ENCODE peak calls at places on chromosomes 3 and 15, in ten cellular contexts. One of them, this sample, is unnamed.

GRCh38 chr15:26087395-26087794 is 224.3 kb upstream of the ATP10A start:
- DNase-seq in HFF-Myc: no peak
- DNase-seq in fibroblast of pulmonary artery: peak; percentile 3
- DNase-seq in uterus: no peak
- DNase-seq in astrocyte of the spinal cord: no peak
- DNase-seq in ovary: no peak
- DNase-seq in cardiac muscle cell: no peak
- DNase-seq in IMR-90: peak; percentile 44
- DNase-seq in A549: no peak
- DNase-seq in psoas muscle: no peak
- DNase-seq in this sample: peak; percentile 31

GRCh38 chr3:49998326-49998725 is 58.4 kb downstream of the RBM6 start:
- DNase-seq in HFF-Myc: peak; percentile 50
- DNase-seq in ovary: no peak
- DNase-seq in IMR-90: peak; percentile 72
- DNase-seq in psoas muscle: no peak
- DNase-seq in A549: no peak
- DNase-seq in fibroblast of pulmonary artery: peak; percentile 40
- DNase-seq in uterus: no peak
- DNase-seq in astrocyte of the spinal cord: peak; percentile 62
- DNase-seq in cardiac muscle cell: peak; percentile 22
- DNase-seq in this sample: peak; percentile 11

GRCh38 chr3:4322635-4323034 is 19.5 kb downstream of the SETMAR start:
- DNase-seq in A549: no peak
- DNase-seq in psoas muscle: no peak
- DNase-seq in cardiac muscle cell: peak; percentile 97
- DNase-seq in fibroblast of pulmonary artery: peak; percentile 98
- DNase-seq in HFF-Myc: peak; percentile 71
- DNase-seq in uterus: no peak
- DNase-seq in IMR-90: peak; percentile 81
- DNase-seq in astrocyte of the spinal cord: peak; percentile 53
- DNase-seq in ovary: no peak
- DNase-seq in this sample: peak; percentile 27

GRCh38 chr15:57340673-57341259 is 35.5 kb upstream of the CGNL1 start:
- DNase-seq in cardiac muscle cell: peak; percentile 76
- DNase-seq in astrocyte of the spinal cord: peak; percentile 72
- DNase-seq in fibroblast of pulmonary artery: peak; percentile 83
- DNase-seq in IMR-90: peak; percentile 65
- DNase-seq in ovary: peak; percentile 40
- DNase-seq in psoas muscle: no peak
- DNase-seq in HFF-Myc: no peak
- DNase-seq in A549: peak; percentile 50
- DNase-seq in uterus: peak; percentile 43
- DNase-seq in this sample: no peak

GRCh38 chr3:176663819-176664218 is 533.5 kb downstream of the TBL1XR1 start:
- DNase-seq in psoas muscle: no peak
- DNase-seq in uterus: no peak
- DNase-seq in IMR-90: peak; percentile 66
- DNase-seq in HFF-Myc: peak; percentile 26
- DNase-seq in A549: peak; percentile 1
- DNase-seq in cardiac muscle cell: peak; percentile 87
- DNase-seq in fibroblast of pulmonary artery: peak; percentile 87
- DNase-seq in astrocyte of the spinal cord: peak; percentile 68
- DNase-seq in ovary: no peak
- DNase-seq in this sample: peak; percentile 10

GRCh38 chr3:179615458-179616173 is 11.0 kb downstream of the NDUFB5 start:
- DNase-seq in cardiac muscle cell: peak; percentile 58
- DNase-seq in ovary: no peak
- DNase-seq in IMR-90: peak; percentile 10
- DNase-seq in astrocyte of the spinal cord: no peak
- DNase-seq in fibroblast of pulmonary artery: peak; percentile 68
- DNase-seq in A549: no peak
- DNase-seq in psoas muscle: no peak
- DNase-seq in uterus: no peak
- DNase-seq in HFF-Myc: no peak
- DNase-seq in this sample: no peak

GRCh38 chr3:100523050-100523760 is 30.8 kb downstream of the TMEM45A start:
- DNase-seq in IMR-90: no peak
- DNase-seq in A549: no peak
- DNase-seq in fibroblast of pulmonary artery: no peak
- DNase-seq in ovary: no peak
- DNase-seq in HFF-Myc: no peak
- DNase-seq in uterus: no peak
- DNase-seq in psoas muscle: no peak
- DNase-seq in astrocyte of the spinal cord: no peak
- DNase-seq in cardiac muscle cell: no peak
- DNase-seq in this sample: no peak

GRCh38 chr15:95025924-95026728 is 794.8 kb downstream of the MCTP2 start:
- DNase-seq in psoas muscle: peak; percentile 18
- DNase-seq in A549: peak; percentile 6
- DNase-seq in IMR-90: peak; percentile 61
- DNase-seq in HFF-Myc: peak; percentile 46
- DNase-seq in astrocyte of the spinal cord: peak; percentile 75
- DNase-seq in fibroblast of pulmonary artery: peak; percentile 79
- DNase-seq in ovary: peak; percentile 11
- DNase-seq in uterus: peak; percentile 40
- DNase-seq in cardiac muscle cell: peak; percentile 77
- DNase-seq in this sample: no peak

GRCh38 chr3:66763294-66763693 is 234.8 kb upstream of the KBTBD8 start:
- DNase-seq in astrocyte of the spinal cord: peak; percentile 7
- DNase-seq in A549: no peak
- DNase-seq in HFF-Myc: no peak
- DNase-seq in IMR-90: peak; percentile 90
- DNase-seq in ovary: no peak
- DNase-seq in psoas muscle: no peak
- DNase-seq in cardiac muscle cell: peak; percentile 31
- DNase-seq in fibroblast of pulmonary artery: peak; percentile 84
- DNase-seq in uterus: no peak
- DNase-seq in this sample: no peak

GRCh38 chr3:179967622-179968021 is 69.1 kb downstream of the PEX5L start:
- DNase-seq in IMR-90: peak; percentile 0
- DNase-seq in uterus: no peak
- DNase-seq in cardiac muscle cell: no peak
- DNase-seq in A549: no peak
- DNase-seq in astrocyte of the spinal cord: peak; percentile 59
- DNase-seq in ovary: no peak
- DNase-seq in fibroblast of pulmonary artery: peak; percentile 2
- DNase-seq in HFF-Myc: no peak
- DNase-seq in psoas muscle: no peak
- DNase-seq in this sample: no peak

GRCh38 chr3:190183121-190183520 is 62.4 kb upstream of the P3H2 start:
- DNase-seq in uterus: no peak
- DNase-seq in IMR-90: peak; percentile 98
- DNase-seq in A549: peak; percentile 44
- DNase-seq in astrocyte of the spinal cord: peak; percentile 96
- DNase-seq in ovary: no peak
- DNase-seq in psoas muscle: no peak
- DNase-seq in HFF-Myc: peak; percentile 86
- DNase-seq in cardiac muscle cell: peak; percentile 87
- DNase-seq in fibroblast of pulmonary artery: peak; percentile 86
- DNase-seq in this sample: peak; percentile 93

GRCh38 chr15:98799991-98800390 is 151.7 kb downstream of the IGF1R start:
- DNase-seq in ovary: no peak
- DNase-seq in HFF-Myc: no peak
- DNase-seq in astrocyte of the spinal cord: peak; percentile 46
- DNase-seq in uterus: no peak
- DNase-seq in fibroblast of pulmonary artery: peak; percentile 11
- DNase-seq in IMR-90: no peak
- DNase-seq in psoas muscle: no peak
- DNase-seq in cardiac muscle cell: peak; percentile 35
- DNase-seq in A549: no peak
- DNase-seq in this sample: no peak

GRCh38 chr15:98799461-98799971 is 151.2 kb downstream of the IGF1R start:
- DNase-seq in psoas muscle: no peak
- DNase-seq in fibroblast of pulmonary artery: peak; percentile 26
- DNase-seq in IMR-90: peak; percentile 8
- DNase-seq in HFF-Myc: no peak
- DNase-seq in cardiac muscle cell: peak; percentile 26
- DNase-seq in ovary: no peak
- DNase-seq in uterus: no peak
- DNase-seq in astrocyte of the spinal cord: peak; percentile 32
- DNase-seq in A549: peak; percentile 57
- DNase-seq in this sample: no peak

GRCh38 chr15:98802187-98802586 is 153.8 kb downstream of the IGF1R start:
- DNase-seq in uterus: no peak
- DNase-seq in A549: no peak
- DNase-seq in astrocyte of the spinal cord: no peak
- DNase-seq in ovary: no peak
- DNase-seq in HFF-Myc: no peak
- DNase-seq in cardiac muscle cell: no peak
- DNase-seq in psoas muscle: no peak
- DNase-seq in IMR-90: no peak
- DNase-seq in fibroblast of pulmonary artery: no peak
- DNase-seq in this sample: no peak

GRCh38 chr15:98800437-98801233 is 152.3 kb downstream of the IGF1R start:
- DNase-seq in psoas muscle: peak; percentile 27
- DNase-seq in ovary: peak; percentile 58
- DNase-seq in A549: peak; percentile 67
- DNase-seq in uterus: peak; percentile 58
- DNase-seq in cardiac muscle cell: peak; percentile 94
- DNase-seq in fibroblast of pulmonary artery: peak; percentile 96
- DNase-seq in HFF-Myc: peak; percentile 26
- DNase-seq in IMR-90: peak; percentile 86
- DNase-seq in astrocyte of the spinal cord: peak; percentile 87
- DNase-seq in this sample: peak; percentile 56

GRCh38 chr15:98801234-98801561 is 152.9 kb downstream of the IGF1R start:
- DNase-seq in HFF-Myc: no peak
- DNase-seq in cardiac muscle cell: no peak
- DNase-seq in A549: no peak
- DNase-seq in IMR-90: no peak
- DNase-seq in fibroblast of pulmonary artery: no peak
- DNase-seq in psoas muscle: no peak
- DNase-seq in uterus: no peak
- DNase-seq in ovary: no peak
- DNase-seq in astrocyte of the spinal cord: no peak
- DNase-seq in this sample: no peak
- H3K4me3 ChIP-seq in HFF-Myc: no peak overlapping the region
- H3K4me3 ChIP-seq in cardiac muscle cell: no peak overlapping the region
- H3K4me3 ChIP-seq in A549: peak overlapping the region; percentile 17
- H3K4me3 ChIP-seq in IMR-90: no peak overlapping the region
- H3K4me3 ChIP-seq in fibroblast of pulmonary artery: no peak overlapping the region
- H3K4me3 ChIP-seq in psoas muscle: no peak overlapping the region
- H3K4me3 ChIP-seq in uterus: no peak overlapping the region
- H3K4me3 ChIP-seq in ovary: no peak overlapping the region
- H3K4me3 ChIP-seq in astrocyte of the spinal cord: no peak overlapping the region
- H3K4me3 ChIP-seq in this sample: no peak overlapping the region

DNA sequence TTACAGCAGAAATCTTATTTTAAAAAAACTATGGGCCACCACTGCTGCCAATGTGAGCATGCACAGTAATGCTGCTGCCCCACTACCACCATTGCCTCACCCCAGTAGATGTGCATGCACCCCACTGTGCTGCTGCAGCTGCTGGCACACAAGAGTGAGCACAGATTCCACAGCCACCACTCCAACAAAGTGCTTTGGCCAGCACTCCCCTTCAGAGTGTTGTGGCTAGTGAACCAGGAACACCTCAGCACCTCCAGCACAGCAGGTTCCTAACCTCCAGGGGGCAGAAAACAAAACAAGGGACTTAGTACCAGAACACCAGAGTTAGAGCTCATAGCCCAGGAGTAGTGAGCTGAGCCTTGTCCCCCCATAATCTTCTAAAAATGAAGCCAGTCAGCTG is 629.6 kb downstream of the PYDC2 start:
- DNase-seq in HFF-Myc: no peak
- DNase-seq in ovary: no peak
- DNase-seq in IMR-90: no peak
- DNase-seq in uterus: no peak
- DNase-seq in cardiac muscle cell: no peak
- DNase-seq in astrocyte of the spinal cord: peak; percentile 12
- DNase-seq in A549: no peak
- DNase-seq in psoas muscle: no peak
- DNase-seq in fibroblast of pulmonary artery: no peak
- DNase-seq in this sample: no peak
- TF ChIP-seq CTCF in HFF-Myc: no peak
- TF ChIP-seq CTCF in ovary: no peak
- TF ChIP-seq CTCF in IMR-90: no peak
- TF ChIP-seq CTCF in uterus: no peak
- TF ChIP-seq CTCF in cardiac muscle cell: no peak
- TF ChIP-seq CTCF in astrocyte of the spinal cord: no peak
- TF ChIP-seq CTCF in A549: no peak
- TF ChIP-seq CTCF in psoas muscle: no peak
- TF ChIP-seq CTCF in fibroblast of pulmonary artery: no peak
- TF ChIP-seq CTCF in this sample: no peak

GRCh38 chr3:125129512-125129962 is 73.7 kb upstream of the HEG1 start:
- DNase-seq in psoas muscle: peak; percentile 82
- DNase-seq in ovary: no peak
- DNase-seq in A549: no peak
- DNase-seq in cardiac muscle cell: peak; percentile 96
- DNase-seq in fibroblast of pulmonary artery: peak; percentile 93
- DNase-seq in HFF-Myc: peak; percentile 99
- DNase-seq in astrocyte of the spinal cord: peak; percentile 95
- DNase-seq in uterus: peak; percentile 68
- DNase-seq in IMR-90: peak; percentile 99
- DNase-seq in this sample: peak; percentile 90
- H3K4me3 ChIP-seq in psoas muscle: no peak overlapping the region
- H3K4me3 ChIP-seq in ovary: no peak overlapping the region
- H3K4me3 ChIP-seq in A549: no peak overlapping the region
- H3K4me3 ChIP-seq in cardiac muscle cell: no peak overlapping the region
- H3K4me3 ChIP-seq in fibroblast of pulmonary artery: no peak overlapping the region
- H3K4me3 ChIP-seq in HFF-Myc: no peak overlapping the region
- H3K4me3 ChIP-seq in astrocyte of the spinal cord: no peak overlapping the region
- H3K4me3 ChIP-seq in uterus: no peak overlapping the region
- H3K4me3 ChIP-seq in IMR-90: no peak overlapping the region
- H3K4me3 ChIP-seq in this sample: no peak overlapping the region

GRCh38 chr3:37255990-37256308 is 81.6 kb upstream of the LRRFIP2 start:
- DNase-seq in ovary: no peak
- DNase-seq in astrocyte of the spinal cord: no peak
- DNase-seq in psoas muscle: no peak
- DNase-seq in cardiac muscle cell: no peak
- DNase-seq in A549: no peak
- DNase-seq in fibroblast of pulmonary artery: no peak
- DNase-seq in HFF-Myc: peak; percentile 66
- DNase-seq in uterus: no peak
- DNase-seq in IMR-90: no peak
- DNase-seq in this sample: no peak

GRCh38 chr3:37259291-37259690 is 84.9 kb upstream of the LRRFIP2 start:
- DNase-seq in HFF-Myc: no peak
- DNase-seq in fibroblast of pulmonary artery: no peak
- DNase-seq in astrocyte of the spinal cord: no peak
- DNase-seq in A549: no peak
- DNase-seq in psoas muscle: no peak
- DNase-seq in IMR-90: no peak
- DNase-seq in cardiac muscle cell: no peak
- DNase-seq in ovary: no peak
- DNase-seq in uterus: no peak
- DNase-seq in this sample: no peak

GRCh38 chr3:37254316-37254715 is 79.9 kb upstream of the LRRFIP2 start:
- DNase-seq in psoas muscle: no peak
- DNase-seq in cardiac muscle cell: no peak
- DNase-seq in A549: no peak
- DNase-seq in uterus: no peak
- DNase-seq in fibroblast of pulmonary artery: no peak
- DNase-seq in IMR-90: no peak
- DNase-seq in ovary: no peak
- DNase-seq in astrocyte of the spinal cord: no peak
- DNase-seq in HFF-Myc: no peak
- DNase-seq in this sample: no peak

GRCh38 chr3:37257581-37257980 is 83.2 kb upstream of the LRRFIP2 start:
- DNase-seq in IMR-90: no peak
- DNase-seq in ovary: no peak
- DNase-seq in cardiac muscle cell: no peak
- DNase-seq in uterus: no peak
- DNase-seq in HFF-Myc: no peak
- DNase-seq in astrocyte of the spinal cord: no peak
- DNase-seq in A549: no peak
- DNase-seq in psoas muscle: no peak
- DNase-seq in fibroblast of pulmonary artery: no peak
- DNase-seq in this sample: no peak

GRCh38 chr3:37256447-37256846 is 82.1 kb upstream of the LRRFIP2 start:
- DNase-seq in astrocyte of the spinal cord: no peak
- DNase-seq in ovary: no peak
- DNase-seq in fibroblast of pulmonary artery: no peak
- DNase-seq in HFF-Myc: no peak
- DNase-seq in A549: no peak
- DNase-seq in cardiac muscle cell: no peak
- DNase-seq in uterus: no peak
- DNase-seq in psoas muscle: no peak
- DNase-seq in IMR-90: no peak
- DNase-seq in this sample: no peak
- TF ChIP-seq CTCF in astrocyte of the spinal cord: peak; percentile 26
- TF ChIP-seq CTCF in ovary: no peak
- TF ChIP-seq CTCF in fibroblast of pulmonary artery: peak; percentile 17
- TF ChIP-seq CTCF in HFF-Myc: peak; percentile 22
- TF ChIP-seq CTCF in A549: no peak
- TF ChIP-seq CTCF in cardiac muscle cell: peak; percentile 13
- TF ChIP-seq CTCF in uterus: no peak
- TF ChIP-seq CTCF in psoas muscle: no peak
- TF ChIP-seq CTCF in IMR-90: peak; percentile 24
- TF ChIP-seq CTCF in this sample: peak; percentile 10

This sample was measured in BJ.